ENCODE peak calls at places on chromosomes 2 and 18, in nine cellular contexts. M is left ventricle myocardium superior; W is non-pigmented ciliary epithelial cell; T is posterior vena cava; P is EL; X is epithelial cell of esophagus; V is activated CD8-positive, alpha-beta memory T cell treated with anti-CD3 and anti-CD28 coated beads for 4 hours; H is AG04449; I is kidney. N is an unnamed sample.
A peak's percentile ranks its signal among the peaks of the same experiment; 100 is the strongest.

GRCh38 chr2:177806025-177806424 is 266.6 kb downstream of the PDE11A start:
- DNase-seq in M (no peak), W (no peak), T (no peak), P (no peak), X (no peak), V (no peak), H (peak; percentile 12), I (no peak), N (no peak)

GRCh38 chr18:11887305-11888262 is 20.5 kb downstream of the MPPE1 start:
- DNase-seq in M (no peak), W (no peak), T (peak; percentile 12), P (no peak), X (no peak), V (no peak), H (no peak), I (no peak), N (no peak)

GRCh38 chr2:78351208-78351607 is 674.3 kb upstream of the REG3G start:
- DNase-seq in M (no peak), W (no peak), T (no peak), P (no peak), X (peak; percentile 0), V (no peak), H (no peak), I (no peak), N (no peak)

GRCh38 chr2:65070172-65070830 is 14.1 kb downstream of the CEP68 start:
- DNase-seq in M (no peak), W (no peak), T (no peak), P (peak; percentile 54), X (peak; percentile 69), V (no peak), H (no peak), I (no peak), N (no peak)

GRCh38 chr2:28544915-28545589 is 49.2 kb downstream of the PLB1 start:
- DNase-seq in M (no peak), W (no peak), T (no peak), P (no peak), X (peak; percentile 52), V (no peak), H (no peak), I (no peak), N (no peak)

GRCh38 chr2:43764086-43764710 is 9.6 kb upstream of the DYNC2LI1 start:
- DNase-seq in M (no peak), W (no peak), T (no peak), P (no peak), X (no peak), V (no peak), H (no peak), I (no peak), N (no peak)

GRCh38 chr18:25853716-25854465 is 236.5 kb downstream of the SS18 start:
- DNase-seq in M (no peak), W (no peak), T (no peak), P (no peak), X (no peak), V (no peak), H (no peak), I (no peak), N (no peak)

GRCh38 chr2:181354626-181355025 is 102.6 kb upstream of the ITGA4 start:
- DNase-seq in M (no peak), W (peak; percentile 77), T (no peak), P (peak; percentile 76), X (peak; percentile 81), V (no peak), H (peak; percentile 49), I (no peak), N (no peak)

GRCh38 chr18:10361660-10362059 is 92.8 kb upstream of the APCDD1 start:
- DNase-seq in M (no peak), W (no peak), T (no peak), P (no peak), X (no peak), V (no peak), H (no peak), I (no peak), N (no peak)

GRCh38 chr18:12656671-12657047 is 1.2 kb downstream of the SPIRE1 start:
- DNase-seq in M (no peak), W (no peak), T (no peak), P (peak; percentile 34), X (no peak), V (no peak), H (no peak), I (no peak), N (no peak)

GRCh38 chr2:233061007-233061590 is 957 bp downstream of the INPP5D start:
- DNase-seq in M (no peak), W (no peak), T (peak; percentile 64), P (no peak), X (no peak), V (no peak), H (no peak), I (no peak), N (no peak)

GRCh38 chr2:233341296-233341695 is 13.0 kb upstream of the DGKD start:
- DNase-seq in M (no peak), W (no peak), T (no peak), P (no peak), X (no peak), V (no peak), H (no peak), I (no peak), N (no peak)

GRCh38 chr2:217695033-217695520 is 307.7 kb downstream of the TNS1 start:
- DNase-seq in M (no peak), W (peak; percentile 78), T (no peak), P (peak; percentile 99), X (peak; percentile 94), V (no peak), H (peak; percentile 95), I (no peak), N (no peak)

GRCh38 chr2:121999273-121999672 is 243.8 kb downstream of the TSN start:
- DNase-seq in M (no peak), W (peak; percentile 31), T (no peak), P (peak; percentile 40), X (peak; percentile 1), V (no peak), H (no peak), I (no peak), N (no peak)

GRCh38 chr2:37388074-37388473 is 43.6 kb downstream of the QPCT start:
- DNase-seq in M (no peak), W (peak; percentile 63), T (no peak), P (peak; percentile 61), X (peak; percentile 99), V (no peak), H (no peak), I (no peak), N (no peak)

GRCh38 chr2:169734172-169734847 is 678 bp downstream of the KLHL23 start:
- DNase-seq in M (peak; percentile 48), W (no peak), T (no peak), P (peak; percentile 20), X (peak; percentile 24), V (no peak), H (no peak), I (no peak), N (peak; percentile 27)

GRCh38 chr18:8426401-8426800 is 182.8 kb upstream of the RAB12 start:
- DNase-seq in M (no peak), W (no peak), T (no peak), P (no peak), X (no peak), V (no peak), H (no peak), I (no peak), N (no peak)

GRCh38 chr2:205585451-205586045 is 96.8 kb upstream of the NRP2 start:
- DNase-seq in M (no peak), W (no peak), T (no peak), P (no peak), X (no peak), V (no peak), H (no peak), I (no peak), N (no peak)

GRCh38 chr2:177783835-177784448 is 288.6 kb downstream of the PDE11A start:
- DNase-seq in M (no peak), W (peak; percentile 71), T (no peak), P (peak; percentile 74), X (peak; percentile 87), V (no peak), H (no peak), I (no peak), N (no peak)

GRCh38 chr18:79869591-79870368 is 72.0 kb downstream of the KCNG2 start:
- DNase-seq in M (peak; percentile 19), W (no peak), T (peak; percentile 75), P (no peak), X (no peak), V (no peak), H (no peak), I (no peak), N (no peak)

GRCh38 chr18:24319757-24320156 is 77.9 kb downstream of the OSBPL1A start:
- DNase-seq in M (no peak), W (no peak), T (no peak), P (no peak), X (no peak), V (no peak), H (no peak), I (no peak), N (no peak)

GRCh38 chr18:22778996-22779395 is 154.1 kb upstream of the RBBP8 start:
- DNase-seq in M (peak; percentile 28), W (no peak), T (no peak), P (peak; percentile 10), X (no peak), V (no peak), H (no peak), I (no peak), N (no peak)